ENCODE peak calls at places on chromosomes 12 and 14, in five cellular contexts. D is WERI-Rb-1, K is esophagus squamous epithelium, B is brain microvascular endothelial cell, N is ovary. G is an unnamed sample.

GRCh38 chr12:70919597-70920035 is 922 bp downstream of the PTPRR start:
- DNase-seq in B (no peak), N (no peak), K (no peak), D (no peak), G (peak; percentile 4)

GRCh38 chr14:102949062-102949800 is 26.8 kb downstream of the AMN start:
- DNase-seq in B (peak; percentile 22), K (no peak), D (no peak), N (no peak), G (no peak)

GRCh38 chr12:64625243-64626077 is 15.2 kb downstream of the RASSF3 start:
- DNase-seq in B (peak; percentile 84), K (no peak), N (peak; percentile 57), D (no peak), G (peak; percentile 91)

GRCh38 chr12:93098077-93098476 is 169.0 kb upstream of the EEA1 start:
- DNase-seq in B (peak; percentile 37), N (peak; percentile 75), K (peak; percentile 13), D (peak; percentile 67), G (peak; percentile 59)

GRCh38 chr12:52884526-52885293 is 20.2 kb downstream of the KRT8 start:
- DNase-seq in N (peak; percentile 75), K (no peak), D (peak; percentile 71), B (peak; percentile 49), G (no peak)

GRCh38 chr12:12943589-12944260 is 8.2 kb downstream of the GPRC5D start:
- DNase-seq in B (no peak), N (no peak), K (no peak), D (no peak), G (no peak)

GRCh38 chr14:80491131-80491530 is 279.8 kb upstream of the DIO2 start:
- DNase-seq in D (no peak), K (no peak), B (peak; percentile 22), N (no peak), G (no peak)

GRCh38 chr12:68743416-68743815 is 2.6 kb upstream of the SLC35E3 start:
- DNase-seq in K (no peak), B (no peak), D (no peak), N (no peak), G (peak; percentile 2)

GRCh38 chr12:55965941-55966407 is at the start of gene PMEL:
- DNase-seq in N (no peak), D (no peak), B (no peak), K (no peak), G (no peak)

GRCh38 chr14:33404054-33404453 is 465.4 kb downstream of the NPAS3 start:
- DNase-seq in N (no peak), K (no peak), B (peak; percentile 71), D (no peak), G (peak; percentile 69)

GRCh38 chr12:10398168-10398567 is 8.3 kb upstream of the KLRK1 start:
- DNase-seq in N (no peak), K (no peak), D (no peak), B (no peak), G (no peak)

GRCh38 chr12:52611080-52611468 is 7.3 kb downstream of the KRT73 start:
- DNase-seq in K (no peak), D (no peak), B (no peak), N (no peak), G (no peak)

GRCh38 chr12:132248439-132249157 is 80.8 kb downstream of the GALNT9 start:
- DNase-seq in D (no peak), K (no peak), N (no peak), B (peak; percentile 59), G (no peak)

GRCh38 chr14:100778951-100779690 is 46.8 kb upstream of the MEG3 start:
- DNase-seq in N (no peak), K (no peak), D (no peak), B (no peak), G (no peak)

GRCh38 chr14:100779691-100780080 is 46.2 kb upstream of the MEG3 start:
- DNase-seq in B (no peak), D (no peak), N (peak; percentile 9), K (no peak), G (no peak)

GRCh38 chr14:100777366-100778077 is 48.4 kb upstream of the MEG3 start:
- DNase-seq in N (peak; percentile 4), D (no peak), K (no peak), B (no peak), G (no peak)

GRCh38 chr14:100776681-100777365 is 49.1 kb upstream of the MEG3 start:
- DNase-seq in N (peak; percentile 10), B (no peak), D (no peak), K (no peak), G (no peak)

GRCh38 chr14:100778078-100778927 is 47.6 kb upstream of the MEG3 start:
- DNase-seq in B (no peak), N (peak; percentile 10), K (no peak), D (no peak), G (no peak)
- TF ChIP-seq CTCF in B (no peak), N (no peak), K (no peak), D (no peak), G (no peak)

DNA sequence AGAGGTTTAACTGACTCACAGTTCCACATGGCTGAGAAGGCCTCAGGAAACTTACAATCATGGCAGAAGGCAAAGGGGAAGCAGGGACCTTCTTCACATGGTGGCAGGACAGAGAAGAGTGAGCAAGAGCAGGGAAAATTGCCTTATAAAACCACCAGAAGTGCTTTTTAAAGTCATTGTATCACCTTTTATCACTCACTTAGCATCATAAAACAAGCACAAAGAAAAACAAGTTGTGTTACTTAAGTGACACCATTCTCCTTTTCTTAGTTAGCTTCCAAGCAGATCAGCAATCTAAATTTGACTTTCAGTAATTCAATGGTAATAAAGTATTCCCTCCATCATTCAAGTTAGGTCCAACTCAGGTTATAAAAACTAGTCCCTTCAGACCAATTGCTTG is 28.5 kb downstream of the OSBPL8 start:
- DNase-seq in N (no peak), B (no peak), K (no peak), D (no peak), G (no peak)
- H3K4me3 ChIP-seq in N (no peak overlapping the region), B (no peak overlapping the region), K (no peak overlapping the region), D (no peak overlapping the region), G (no peak overlapping the region)

DNA sequence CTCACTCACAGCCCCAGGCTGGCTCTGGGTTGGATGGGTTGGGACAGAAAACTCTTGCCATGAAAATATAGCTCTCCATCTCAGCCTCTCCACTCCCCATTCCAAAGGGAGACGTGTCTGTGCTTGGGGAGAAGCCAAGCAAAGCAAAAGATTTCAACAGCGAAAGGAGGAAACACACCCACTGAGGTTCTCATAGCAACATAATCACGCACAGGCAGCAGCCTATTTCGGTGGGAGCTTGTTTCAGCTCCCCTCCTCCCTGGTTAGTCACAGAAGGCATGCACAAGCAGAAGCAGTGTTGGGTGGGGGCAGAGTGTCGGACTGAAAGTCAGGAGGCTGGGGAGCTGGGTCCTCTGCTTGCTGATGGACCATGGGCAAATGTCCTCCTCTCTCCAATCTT is 1.9 kb upstream of the PRMT8 start:
- DNase-seq in B (peak; percentile 78), N (no peak), D (no peak), K (no peak), G (peak; percentile 91)
- H3K27me3 ChIP-seq in B (peaks cover 42% of the 10 kb centered on the region), N (no peaks in the 10 kb centered on the region), D (peaks cover 20% of the 10 kb centered on the region), K (peaks cover 13% of the 10 kb centered on the region), G (peaks cover 36% of the 10 kb centered on the region)

GRCh38 chr12:26520154-26520553 is 312.8 kb downstream of the ITPR2 start:
- DNase-seq in B (no peak), K (no peak), N (no peak), D (no peak), G (no peak)
- TF ChIP-seq CTCF in B (no peak), K (no peak), N (no peak), D (no peak), G (no peak)

GRCh38 chr14:99380402-99380801 is 100.3 kb downstream of the SETD3 start:
- DNase-seq in B (no peak), K (no peak), D (no peak), N (no peak), G (no peak)
- H3K4me3 ChIP-seq in B (no peak overlapping the region), K (no peak overlapping the region), D (no peak overlapping the region), N (no peak overlapping the region), G (no peak overlapping the region)

GRCh38 chr12:49335118-49335954 is 1.7 kb downstream of the C1QL4 start:
- DNase-seq in D (no peak), K (no peak), B (no peak), N (no peak), G (no peak)
- H3K27me3 ChIP-seq in D (peaks cover 7% of the 10 kb centered on the region), K (peaks cover 13% of the 10 kb centered on the region), B (peaks cover 35% of the 10 kb centered on the region), N (no peaks in the 10 kb centered on the region), G (peaks cover 26% of the 10 kb centered on the region)

GRCh38 chr14:65962952-65963351 is 523.2 kb upstream of the CCDC196 start:
- DNase-seq in D (no peak), N (no peak), B (no peak), K (no peak), G (no peak)

GRCh38 chr14:65961004-65961403 is 525.2 kb upstream of the CCDC196 start:
- DNase-seq in D (peak; percentile 78), B (peak; percentile 3), N (no peak), K (no peak), G (peak; percentile 49)

DNA sequence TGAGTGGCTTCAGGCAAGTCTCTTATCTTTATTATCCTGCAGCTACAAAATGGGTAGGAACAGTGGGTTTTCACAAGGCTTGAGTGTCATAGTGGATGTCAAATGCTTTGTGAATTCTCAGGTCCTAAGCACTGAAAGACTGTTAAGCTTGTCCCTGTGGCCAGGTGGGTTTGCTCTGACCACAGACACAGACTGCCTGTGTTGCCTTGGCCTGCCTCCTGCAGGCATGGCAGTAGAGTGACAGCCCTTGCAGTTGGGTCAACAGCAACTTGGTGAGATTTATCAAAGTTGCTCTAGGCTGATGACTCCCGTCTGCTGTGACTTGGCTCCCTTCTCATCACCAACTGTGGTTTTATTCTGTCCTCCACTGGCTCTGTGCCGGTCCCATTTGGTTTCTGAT is 520.0 kb upstream of the CCDC196 start:
- DNase-seq in B (no peak), K (no peak), N (no peak), D (no peak), G (no peak)
- TF ChIP-seq CTCF in B (no peak), K (no peak), N (no peak), D (peak; percentile 32), G (no peak)

DNA sequence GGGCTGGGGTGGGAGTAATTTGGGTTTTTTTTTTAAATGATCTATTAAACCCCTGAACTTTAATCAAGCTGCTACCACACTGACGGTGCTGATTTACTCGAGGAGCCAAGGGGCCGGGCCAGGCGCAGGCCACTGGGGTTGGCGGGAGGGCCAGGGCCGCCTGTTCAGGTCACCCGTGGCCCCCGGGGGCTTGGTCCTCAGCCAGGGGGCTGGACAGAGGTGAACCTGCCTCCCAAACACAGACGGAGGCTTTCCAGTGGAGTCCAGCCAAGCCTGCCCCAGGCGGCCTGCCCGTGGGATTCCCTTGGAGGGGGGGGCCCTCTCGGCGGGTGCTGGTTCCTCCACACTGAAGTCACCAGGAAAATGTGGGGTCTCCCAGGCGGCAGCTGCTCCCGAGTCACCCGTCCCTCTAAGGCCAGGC is 167.0 kb upstream of the GSC start:
- DNase-seq in N (peak; percentile 48), B (no peak), K (no peak), D (peak; percentile 27), G (no peak)
- H3K4me3 ChIP-seq in N (peak overlapping the region; percentile 25), B (no peak overlapping the region), K (peak overlapping the region; percentile 35), D (peak overlapping the region; percentile 50), G (no peak overlapping the region)

DNA sequence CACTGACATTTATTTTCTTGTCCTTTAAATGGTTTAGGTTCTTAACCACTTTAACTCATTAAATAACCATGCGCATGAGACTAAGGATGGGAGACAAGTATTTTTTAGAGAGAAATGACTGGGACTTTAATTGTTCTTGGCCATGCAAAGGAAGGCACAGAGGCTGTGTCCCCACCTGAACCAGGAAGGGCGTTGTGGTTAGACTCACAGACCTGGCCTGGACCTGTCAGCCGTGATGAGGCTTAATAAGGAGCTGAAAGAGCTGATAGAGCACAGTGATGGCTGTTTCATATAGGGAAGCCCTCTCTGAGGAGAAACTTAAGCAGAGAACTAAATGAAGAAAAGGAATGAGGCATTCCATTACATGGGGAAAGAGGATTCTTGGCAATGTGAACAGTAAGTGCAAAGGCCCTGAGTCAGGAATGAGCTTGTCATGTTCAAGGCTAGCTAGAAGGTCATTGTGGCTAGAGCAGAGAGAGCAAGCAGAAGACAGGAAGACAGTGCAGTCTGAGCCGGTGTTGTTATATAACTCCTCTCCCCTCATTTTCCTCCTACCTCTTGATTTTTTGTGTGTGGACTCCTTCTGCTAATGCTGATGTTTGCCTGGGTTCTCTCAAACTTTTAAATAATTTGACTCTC is 74.4 kb upstream of the ANO4 start:
- DNase-seq in K (no peak), N (no peak), B (no peak), D (no peak), G (peak; percentile 38)
- H3K27me3 ChIP-seq in K (no peaks in the 10 kb centered on the region), N (no peaks in the 10 kb centered on the region), B (peaks cover 34% of the 10 kb centered on the region), D (no peaks in the 10 kb centered on the region), G (peaks cover 3% of the 10 kb centered on the region)